ENCODE peak calls at places on chromosomes 4 and X, in eight cellular contexts. One of them, this sample, is unnamed.

GRCh38 chr4:154528866-154529265 is 21.3 kb downstream of the PLRG1 start:
- DNase-seq in H4: no peak
- DNase-seq in effector CD4-positive, alpha-beta T cell: no peak
- DNase-seq in nucleus accumbens: no peak
- DNase-seq in HT1080: no peak
- DNase-seq in activated CD8-positive, alpha-beta memory T cell treated with anti-CD3 and anti-CD28 coated beads for 4 hours: no peak
- DNase-seq in left colon: no peak
- DNase-seq in NCI-H1092: no peak
- DNase-seq in this sample: no peak

GRCh38 chr4:1248262-1249147 is at the start of gene CTBP1:
- DNase-seq in HT1080: peak; percentile 56
- DNase-seq in left colon: peak; percentile 68
- DNase-seq in activated CD8-positive, alpha-beta memory T cell treated with anti-CD3 and anti-CD28 coated beads for 4 hours: peak; percentile 66
- DNase-seq in NCI-H1092: peak; percentile 67
- DNase-seq in effector CD4-positive, alpha-beta T cell: peak; percentile 77
- DNase-seq in nucleus accumbens: peak; percentile 89
- DNase-seq in H4: peak; percentile 73
- DNase-seq in this sample: peak; percentile 58

GRCh38 chr4:3745886-3746656 is 20.1 kb upstream of the ADRA2C start:
- DNase-seq in activated CD8-positive, alpha-beta memory T cell treated with anti-CD3 and anti-CD28 coated beads for 4 hours: no peak
- DNase-seq in nucleus accumbens: no peak
- DNase-seq in NCI-H1092: no peak
- DNase-seq in H4: peak; percentile 88
- DNase-seq in HT1080: peak; percentile 4
- DNase-seq in effector CD4-positive, alpha-beta T cell: no peak
- DNase-seq in left colon: no peak
- DNase-seq in this sample: no peak

GRCh38 chr4:37475776-37476175 is 210.4 kb downstream of the RELL1 start:
- DNase-seq in H4: no peak
- DNase-seq in nucleus accumbens: no peak
- DNase-seq in effector CD4-positive, alpha-beta T cell: no peak
- DNase-seq in activated CD8-positive, alpha-beta memory T cell treated with anti-CD3 and anti-CD28 coated beads for 4 hours: no peak
- DNase-seq in left colon: no peak
- DNase-seq in NCI-H1092: no peak
- DNase-seq in HT1080: no peak
- DNase-seq in this sample: no peak

GRCh38 chr4:152278505-152279301 is 257.2 kb downstream of the FBXW7 start:
- DNase-seq in HT1080: no peak
- DNase-seq in activated CD8-positive, alpha-beta memory T cell treated with anti-CD3 and anti-CD28 coated beads for 4 hours: no peak
- DNase-seq in NCI-H1092: no peak
- DNase-seq in H4: no peak
- DNase-seq in nucleus accumbens: peak; percentile 52
- DNase-seq in left colon: peak; percentile 32
- DNase-seq in effector CD4-positive, alpha-beta T cell: no peak
- DNase-seq in this sample: no peak

GRCh38 chrX:114508836-114509235 is 75.0 kb upstream of the HTR2C start:
- DNase-seq in nucleus accumbens: no peak
- DNase-seq in HT1080: peak; percentile 4
- DNase-seq in H4: no peak
- DNase-seq in NCI-H1092: no peak
- DNase-seq in left colon: no peak
- DNase-seq in effector CD4-positive, alpha-beta T cell: no peak
- DNase-seq in activated CD8-positive, alpha-beta memory T cell treated with anti-CD3 and anti-CD28 coated beads for 4 hours: no peak
- DNase-seq in this sample: no peak

GRCh38 chr4:24470681-24471622 is 113.4 kb downstream of the DHX15 start:
- DNase-seq in H4: peak; percentile 24
- DNase-seq in left colon: no peak
- DNase-seq in HT1080: peak; percentile 25
- DNase-seq in nucleus accumbens: peak; percentile 60
- DNase-seq in NCI-H1092: no peak
- DNase-seq in activated CD8-positive, alpha-beta memory T cell treated with anti-CD3 and anti-CD28 coated beads for 4 hours: no peak
- DNase-seq in effector CD4-positive, alpha-beta T cell: no peak
- DNase-seq in this sample: no peak

GRCh38 chrX:9071031-9071650 is 37.2 kb upstream of the FAM9B start:
- DNase-seq in NCI-H1092: no peak
- DNase-seq in activated CD8-positive, alpha-beta memory T cell treated with anti-CD3 and anti-CD28 coated beads for 4 hours: no peak
- DNase-seq in HT1080: peak; percentile 83
- DNase-seq in H4: no peak
- DNase-seq in nucleus accumbens: no peak
- DNase-seq in left colon: no peak
- DNase-seq in effector CD4-positive, alpha-beta T cell: no peak
- DNase-seq in this sample: no peak

GRCh38 chr4:6313216-6313615 is 43.6 kb downstream of the WFS1 start:
- DNase-seq in NCI-H1092: no peak
- DNase-seq in nucleus accumbens: no peak
- DNase-seq in left colon: no peak
- DNase-seq in effector CD4-positive, alpha-beta T cell: no peak
- DNase-seq in activated CD8-positive, alpha-beta memory T cell treated with anti-CD3 and anti-CD28 coated beads for 4 hours: no peak
- DNase-seq in HT1080: no peak
- DNase-seq in H4: no peak
- DNase-seq in this sample: no peak

GRCh38 chrX:78652971-78653822 is 5.9 kb downstream of the RTL3 start:
- DNase-seq in H4: peak; percentile 68
- DNase-seq in left colon: no peak
- DNase-seq in activated CD8-positive, alpha-beta memory T cell treated with anti-CD3 and anti-CD28 coated beads for 4 hours: no peak
- DNase-seq in nucleus accumbens: no peak
- DNase-seq in HT1080: peak; percentile 91
- DNase-seq in effector CD4-positive, alpha-beta T cell: no peak
- DNase-seq in NCI-H1092: no peak
- DNase-seq in this sample: peak; percentile 39

GRCh38 chr4:185811509-185812364 is at the start of gene SORBS2:
- DNase-seq in H4: no peak
- DNase-seq in nucleus accumbens: peak; percentile 70
- DNase-seq in effector CD4-positive, alpha-beta T cell: no peak
- DNase-seq in NCI-H1092: peak; percentile 79
- DNase-seq in activated CD8-positive, alpha-beta memory T cell treated with anti-CD3 and anti-CD28 coated beads for 4 hours: no peak
- DNase-seq in left colon: peak; percentile 76
- DNase-seq in HT1080: peak; percentile 49
- DNase-seq in this sample: peak; percentile 18